ENCODE peak calls at places on chromosomes 11 and 22, in five cellular contexts. H, J, R, C and B are unnamed samples.
A peak's percentile ranks its signal among the peaks of the same experiment; 100 is the strongest.

GRCh38 chr22:41480397-41480735 is 11.4 kb downstream of the ACO2 start:
- DNase-seq in H (no peak), J (no peak), R (no peak), C (no peak), B (no peak)

GRCh38 chr11:132334769-132335280 is 964.4 kb downstream of the NTM start:
- DNase-seq in H (peak; percentile 72), J (no peak), R (no peak), C (no peak), B (no peak)

GRCh38 chr11:122853971-122854446 is 15.7 kb downstream of the CRTAM start:
- DNase-seq in H (no peak), J (peak; percentile 43), R (peak; percentile 69), C (no peak), B (peak; percentile 82)

GRCh38 chr11:911031-911889 is 650 bp upstream of the CHID1 start:
- DNase-seq in H (no peak), J (peak; percentile 27), R (no peak), C (no peak), B (peak; percentile 50)

GRCh38 chr11:17876827-17877226 is 136.0 kb downstream of the SERGEF start:
- DNase-seq in H (no peak), J (no peak), R (no peak), C (no peak), B (no peak)

GRCh38 chr11:127308291-127308690 is 307.7 kb upstream of the KIRREL3 start:
- DNase-seq in H (no peak), J (no peak), R (no peak), C (no peak), B (no peak)

GRCh38 chr11:118878187-118878586 is 5.5 kb upstream of the CXCR5 start:
- DNase-seq in H (no peak), J (no peak), R (no peak), C (no peak), B (no peak)

GRCh38 chr11:8234425-8234821 is 29.3 kb downstream of the LMO1 start:
- DNase-seq in H (no peak), J (no peak), R (no peak), C (no peak), B (peak; percentile 70)

GRCh38 chr11:134244593-134244992 is 8.6 kb downstream of the THYN1 start:
- DNase-seq in H (no peak), J (no peak), R (no peak), C (no peak), B (peak; percentile 63)

GRCh38 chr11:69212121-69213110 is 56.7 kb downstream of the SMIM38 start:
- DNase-seq in H (peak; percentile 88), J (no peak), R (no peak), C (no peak), B (peak; percentile 58)

GRCh38 chr22:39664485-39665200 is 94.1 kb downstream of the CACNA1I start:
- DNase-seq in H (no peak), J (no peak), R (no peak), C (no peak), B (peak; percentile 97)

GRCh38 chr11:10514210-10514609 is 26.8 kb downstream of the RNF141 start:
- DNase-seq in H (no peak), J (no peak), R (no peak), C (no peak), B (no peak)

GRCh38 chr11:73410627-73411026 is 34.4 kb downstream of the RELT start:
- DNase-seq in H (no peak), J (no peak), R (no peak), C (no peak), B (no peak)

GRCh38 chr11:76624515-76625379 is 45.8 kb downstream of the LRRC32 start:
- DNase-seq in H (peak; percentile 84), J (no peak), R (no peak), C (no peak), B (peak; percentile 68)

GRCh38 chr11:113376156-113376555 is 11.4 kb upstream of the ANKK1 start:
- DNase-seq in H (no peak), J (no peak), R (no peak), C (no peak), B (no peak)

GRCh38 chr11:58301576-58301975 is 33.5 kb upstream of the OR10W1 start:
- DNase-seq in H (no peak), J (no peak), R (no peak), C (no peak), B (no peak)

GRCh38 chr11:120746836-120747609 is 235.5 kb downstream of the GRIK4 start:
- DNase-seq in H (no peak), J (no peak), R (peak; percentile 60), C (no peak), B (no peak)